ENCODE peak calls at places on chromosomes 11 and 22, in six cellular contexts. R is natural killer cell; T is psoas muscle; N is activated CD8-positive, alpha-beta T cell treated with anti-CD3 and anti-CD28 coated beads for 36 hours; Z is foreskin keratinocyte; F is IMR-90. V is an unnamed sample.

GRCh38 chr22:49449811-49450386 is 377.8 kb downstream of the BRD1 start:
- ATAC-seq in R (no peak), T (no peak), N (no peak), Z (no peak), F (no peak), V (no peak)

GRCh38 chr11:66530927-66531722 is 14.7 kb downstream of the ZDHHC24 start:
- ATAC-seq in R (no peak), T (no peak), N (no peak), Z (no peak), F (no peak), V (no peak)

GRCh38 chr11:94805994-94806393 is 37.8 kb downstream of the AMOTL1 start:
- ATAC-seq in R (no peak), T (peak), N (no peak), Z (no peak), F (no peak), V (no peak)

GRCh38 chr11:6682591-6682935 is 577 bp downstream of the MRPL17 start:
- ATAC-seq in R (no peak), T (peak), N (no peak), Z (no peak), F (peak), V (peak)

GRCh38 chr11:64035581-64035980 is at the start of gene FLRT1:
- ATAC-seq in R (no peak), T (no peak), N (no peak), Z (no peak), F (peak), V (no peak)

GRCh38 chr11:69729252-69729651 is 25.4 kb upstream of the FGF19 start:
- ATAC-seq in R (no peak), T (no peak), N (no peak), Z (no peak), F (no peak), V (no peak)

GRCh38 chr11:118696673-118697226 is 17.3 kb upstream of the TREH start:
- ATAC-seq in R (no peak), T (no peak), N (no peak), Z (no peak), F (peak), V (no peak)

GRCh38 chr11:117000039-117000740 is 98.0 kb downstream of the SIK3 start:
- ATAC-seq in R (no peak), T (no peak), N (no peak), Z (no peak), F (no peak), V (no peak)

GRCh38 chr11:88454881-88455280 is 117.3 kb upstream of the CTSC start:
- ATAC-seq in R (no peak), T (no peak), N (no peak), Z (peak), F (peak), V (no peak)

GRCh38 chr11:95157824-95158223 is 68.2 kb downstream of the ENDOD1 start:
- ATAC-seq in R (no peak), T (no peak), N (peak), Z (no peak), F (no peak), V (no peak)

GRCh38 chr11:64608636-64609035 is 17.6 kb downstream of the SLC22A12 start:
- ATAC-seq in R (no peak), T (no peak), N (no peak), Z (no peak), F (no peak), V (no peak)

GRCh38 chr22:37943471-37944198 is 9.8 kb downstream of the C22orf23 start:
- ATAC-seq in R (no peak), T (no peak), N (no peak), Z (no peak), F (no peak), V (no peak)

GRCh38 chr11:110015695-110016094 is 77.5 kb upstream of the ZC3H12C start:
- ATAC-seq in R (no peak), T (no peak), N (no peak), Z (no peak), F (no peak), V (no peak)

GRCh38 chr22:19571207-19571795 is 47.1 kb upstream of the CLDN5 start:
- ATAC-seq in R (no peak), T (no peak), N (no peak), Z (no peak), F (peak), V (peak)

GRCh38 chr11:117970400-117971024 is 15.7 kb upstream of the IL10RA start:
- ATAC-seq in R (peak), T (no peak), N (peak), Z (peak), F (no peak), V (peak)

GRCh38 chr22:22773979-22774738 is 113.5 kb upstream of the IGLL5 start:
- ATAC-seq in R (no peak), T (no peak), N (no peak), Z (no peak), F (no peak), V (peak)